ENCODE peak calls at places on chromosomes 2 and 18, in four cellular contexts. One of them, this sample, is unnamed.

GRCh38 chr2:9263388-9263787 is 56.8 kb downstream of the ASAP2 start:
- DNase-seq in BJ: no peak
- DNase-seq in RWPE1: no peak
- DNase-seq in foreskin keratinocyte: no peak
- DNase-seq in this sample: no peak

GRCh38 chr18:79942786-79943607 is 8.5 kb downstream of the SLC66A2 start:
- DNase-seq in BJ: no peak
- DNase-seq in RWPE1: no peak
- DNase-seq in foreskin keratinocyte: no peak
- DNase-seq in this sample: no peak

GRCh38 chr2:143229952-143230351 is 100.7 kb downstream of the ARHGAP15 start:
- DNase-seq in BJ: no peak
- DNase-seq in RWPE1: no peak
- DNase-seq in foreskin keratinocyte: no peak
- DNase-seq in this sample: peak

GRCh38 chr2:204207851-204208250 is 271.3 kb downstream of the ICOS start:
- DNase-seq in BJ: no peak
- DNase-seq in RWPE1: no peak
- DNase-seq in foreskin keratinocyte: no peak
- DNase-seq in this sample: no peak

GRCh38 chr2:190180313-190181065 is 118.0 kb upstream of the MSTN start:
- DNase-seq in BJ: no peak
- DNase-seq in RWPE1: peak
- DNase-seq in foreskin keratinocyte: no peak
- DNase-seq in this sample: peak

GRCh38 chr2:38045811-38046210 is 30.1 kb downstream of the CYP1B1 start:
- DNase-seq in BJ: no peak
- DNase-seq in RWPE1: no peak
- DNase-seq in foreskin keratinocyte: no peak
- DNase-seq in this sample: no peak

GRCh38 chr18:36697905-36698304 is 130.9 kb downstream of the TPGS2 start:
- DNase-seq in BJ: peak
- DNase-seq in RWPE1: peak
- DNase-seq in foreskin keratinocyte: peak
- DNase-seq in this sample: no peak

GRCh38 chr2:152552868-152553267 is 164.4 kb downstream of the PRPF40A start:
- DNase-seq in BJ: no peak
- DNase-seq in RWPE1: no peak
- DNase-seq in foreskin keratinocyte: no peak
- DNase-seq in this sample: no peak

GRCh38 chr2:73830871-73831401 is 2.2 kb downstream of the STAMBP start:
- DNase-seq in BJ: peak
- DNase-seq in RWPE1: peak
- DNase-seq in foreskin keratinocyte: peak
- DNase-seq in this sample: no peak

GRCh38 chr2:233996436-233996835 is 54.1 kb upstream of the SPP2 start:
- DNase-seq in BJ: no peak
- DNase-seq in RWPE1: no peak
- DNase-seq in foreskin keratinocyte: no peak
- DNase-seq in this sample: no peak

GRCh38 chr2:24403168-24403850 is 43.0 kb upstream of the ITSN2 start:
- DNase-seq in BJ: no peak
- DNase-seq in RWPE1: no peak
- DNase-seq in foreskin keratinocyte: no peak
- DNase-seq in this sample: no peak

GRCh38 chr18:76394780-76395476 is 100.1 kb downstream of the ZNF516 start:
- DNase-seq in BJ: peak
- DNase-seq in RWPE1: peak
- DNase-seq in foreskin keratinocyte: peak
- DNase-seq in this sample: no peak